ENCODE peak calls at places on chromosome 19, in five cellular contexts. D, U, L, N and Q are unnamed samples.

GRCh38 chr19:16366433-16367268 is 42.0 kb downstream of the KLF2 start:
- DNase-seq in N (no peak), U (no peak), D (no peak), L (peak), Q (no peak)

GRCh38 chr19:35991731-35992450 is 3.1 kb upstream of the SDHAF1 start:
- DNase-seq in L (no peak), N (no peak), D (no peak), U (no peak), Q (no peak)

GRCh38 chr19:31118292-31118925 is 230.8 kb downstream of the TSHZ3 start:
- DNase-seq in L (no peak), D (peak), U (no peak), N (no peak), Q (no peak)

GRCh38 chr19:16447015-16447384 is 24.8 kb downstream of the EPS15L1 start:
- DNase-seq in D (peak), U (peak), N (peak), L (peak), Q (no peak)

GRCh38 chr19:2770055-2771013 is 12.7 kb downstream of the SGTA start:
- DNase-seq in N (peak), D (no peak), L (peak), U (peak), Q (no peak)

GRCh38 chr19:38653028-38653571 is 5.7 kb downstream of the ACTN4 start:
- DNase-seq in L (peak), D (no peak), U (peak), N (no peak), Q (no peak)

GRCh38 chr19:58558066-58558622 is at the start of gene UBE2M:
- DNase-seq in N (no peak), U (peak), L (no peak), D (peak), Q (no peak)

GRCh38 chr19:862529-863304 is 3.3 kb downstream of the CFD start:
- DNase-seq in N (no peak), D (no peak), U (peak), L (peak), Q (peak)

GRCh38 chr19:28019901-28020300 is 1193.0 kb downstream of the UQCRFS1 start:
- DNase-seq in U (no peak), N (no peak), D (no peak), L (no peak), Q (no peak)

GRCh38 chr19:763869-764268 is 13.0 kb downstream of the MISP start:
- DNase-seq in N (no peak), U (no peak), L (no peak), D (no peak), Q (no peak)

GRCh38 chr19:49222011-49222410 is 64.4 kb downstream of the TRPM4 start:
- DNase-seq in U (no peak), N (no peak), D (no peak), L (peak), Q (no peak)

GRCh38 chr19:55041627-55042343 is 3.7 kb upstream of the GP6 start:
- DNase-seq in U (no peak), L (no peak), D (no peak), N (no peak), Q (no peak)

GRCh38 chr19:54574051-54574450 is 461 bp downstream of the LILRA2 start:
- DNase-seq in L (no peak), N (no peak), D (no peak), U (no peak), Q (no peak)

GRCh38 chr19:21851596-21852345 is 15.8 kb upstream of the ZNF43 start:
- DNase-seq in U (peak), D (peak), L (peak), N (peak), Q (peak)

GRCh38 chr19:46303345-46303701 is 6.5 kb downstream of the HIF3A start:
- DNase-seq in N (no peak), L (no peak), D (no peak), U (no peak), Q (no peak)

GRCh38 chr19:13155472-13156284 is 5.5 kb downstream of the IER2 start:
- DNase-seq in U (peak), N (no peak), L (peak), D (peak), Q (peak)

GRCh38 chr19:56637976-56638555 is 4.9 kb upstream of the SMIM17 start:
- DNase-seq in U (peak), D (peak), N (peak), L (peak), Q (peak)

GRCh38 chr19:15303105-15303780 is 29.1 kb downstream of the BRD4 start:
- DNase-seq in D (no peak), U (no peak), N (no peak), L (peak), Q (no peak)

GRCh38 chr19:49581007-49581508 is at the start of gene PRRG2:
- DNase-seq in D (no peak), L (no peak), N (no peak), U (peak), Q (no peak)

GRCh38 chr19:30795727-30796126 is 423.5 kb downstream of the ZNF536 start:
- DNase-seq in D (no peak), L (no peak), U (no peak), N (no peak), Q (peak)

GRCh38 chr19:10270180-10270615 is 722 bp upstream of the ICAM1 start:
- DNase-seq in N (no peak), U (peak), D (peak), L (peak), Q (no peak)

DNA sequence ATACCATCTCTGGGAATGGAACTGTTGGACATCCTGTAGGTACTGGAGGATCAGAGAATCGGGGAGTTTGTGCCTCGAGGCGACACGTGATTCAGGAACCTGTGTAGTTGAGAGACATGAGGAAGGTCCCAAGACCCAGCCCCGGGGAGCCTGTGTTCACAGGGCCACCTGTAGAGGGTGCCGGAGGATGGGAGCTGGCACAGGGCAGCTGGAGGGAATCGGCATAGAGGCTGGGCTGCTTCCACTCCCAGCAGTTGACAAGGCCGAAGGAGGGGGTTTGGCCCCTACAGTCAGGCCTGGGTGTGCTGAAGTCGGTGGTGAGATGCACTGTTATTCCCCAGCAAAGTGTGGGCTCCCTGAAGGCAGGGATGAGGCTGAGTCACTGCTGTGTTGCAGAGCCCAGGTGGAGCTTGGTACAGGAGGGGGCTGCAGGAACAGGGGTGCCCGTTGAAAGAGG is 2.5 kb upstream of the ISYNA1 start:
- DNase-seq in N (no peak), L (no peak), D (no peak), U (no peak), Q (no peak)
- TF ChIP-seq CTCF in N (peak), L (peak), D (peak), U (peak), Q (no peak)

DNA sequence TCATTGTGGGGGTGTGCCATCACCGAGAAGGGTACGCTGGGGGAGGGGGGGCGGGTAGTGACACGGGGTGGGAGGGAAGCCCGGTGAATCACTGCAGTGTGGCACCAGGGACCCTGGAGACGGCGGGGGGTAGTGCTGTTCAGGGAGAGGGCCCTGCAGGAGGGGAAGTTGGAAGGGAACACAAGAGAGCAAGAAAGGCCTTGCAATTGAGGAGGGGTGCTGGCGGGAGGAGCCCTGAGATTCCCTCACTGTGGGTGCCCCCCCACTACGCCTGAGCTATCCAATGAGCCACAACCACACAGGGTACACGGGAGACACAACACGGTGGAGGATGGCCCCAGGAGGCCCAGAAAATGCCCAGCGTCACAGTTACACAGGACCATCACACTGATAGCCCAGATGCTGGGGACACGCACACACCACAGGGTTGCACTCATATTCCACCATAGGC is 516 bp upstream of the ATP1A3 start:
- DNase-seq in L (no peak), D (peak), U (no peak), N (no peak), Q (no peak)
- TF ChIP-seq CTCF in L (no peak), D (no peak), U (no peak), N (no peak), Q (no peak)

GRCh38 chr19:6415592-6416190 is 8.9 kb downstream of the KHSRP start:
- DNase-seq in L (no peak), U (no peak), D (no peak), N (no peak), Q (no peak)
- TF ChIP-seq CTCF in L (no peak), U (no peak), D (no peak), N (no peak), Q (no peak)

DNA sequence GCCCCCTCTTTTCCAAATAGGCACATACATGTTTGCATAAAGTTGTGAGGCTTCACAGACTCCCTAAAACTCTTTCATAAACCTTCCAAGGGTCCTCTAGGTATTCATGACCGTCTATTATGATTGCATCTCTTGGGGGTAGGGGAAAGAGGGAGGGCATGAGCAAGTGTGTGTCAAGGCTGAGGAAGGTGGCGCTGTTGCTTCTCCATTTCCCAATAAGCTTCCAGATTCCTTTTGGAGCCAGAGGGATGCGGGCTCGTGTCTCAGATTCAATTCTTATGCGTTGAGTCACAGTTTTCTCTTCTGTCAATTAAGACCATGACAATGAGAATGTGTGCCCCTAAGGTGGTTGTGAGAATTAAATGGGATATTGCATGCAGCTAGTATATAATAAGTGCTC is 51.0 kb upstream of the CYP2A7 start:
- DNase-seq in D (no peak), N (no peak), U (no peak), L (no peak), Q (no peak)
- TF ChIP-seq CTCF in D (no peak), N (no peak), U (no peak), L (no peak), Q (no peak)

DNA sequence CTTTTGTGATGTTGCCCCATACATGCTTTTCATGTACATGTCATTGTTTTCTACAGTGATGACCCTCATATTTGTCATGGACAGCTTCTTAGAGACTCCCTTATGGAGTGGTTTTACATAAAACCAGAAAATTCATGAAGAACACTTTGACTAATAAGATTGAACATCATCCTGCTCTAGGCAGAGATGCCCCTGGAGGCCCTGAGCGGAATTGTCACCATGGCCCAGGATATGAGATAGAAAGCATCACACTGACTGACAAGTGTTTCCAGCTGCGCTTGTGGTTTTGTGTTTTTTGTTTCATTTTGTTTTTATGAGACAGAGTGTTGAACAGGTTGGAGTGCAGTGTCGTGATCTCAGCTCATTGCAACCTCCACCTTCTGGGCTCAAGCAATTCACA is 22.2 kb downstream of the ZNF701 start:
- DNase-seq in L (no peak), U (no peak), D (no peak), N (no peak), Q (no peak)
- TF ChIP-seq CTCF in L (no peak), U (no peak), D (no peak), N (no peak), Q (no peak)

GRCh38 chr19:3819989-3820388 is 33.8 kb upstream of the MATK start:
- DNase-seq in L (no peak), N (no peak), U (no peak), D (no peak), Q (no peak)

GRCh38 chr19:3823345-3823704 is 37.1 kb upstream of the MATK start:
- DNase-seq in N (no peak), D (no peak), L (no peak), U (no peak), Q (no peak)

GRCh38 chr19:3821857-3822364 is 35.7 kb upstream of the MATK start:
- DNase-seq in D (no peak), U (peak), N (no peak), L (peak), Q (peak)

GRCh38 chr19:3822683-3823344 is 36.6 kb upstream of the MATK start:
- DNase-seq in L (no peak), U (no peak), D (no peak), N (no peak), Q (no peak)

DNA sequence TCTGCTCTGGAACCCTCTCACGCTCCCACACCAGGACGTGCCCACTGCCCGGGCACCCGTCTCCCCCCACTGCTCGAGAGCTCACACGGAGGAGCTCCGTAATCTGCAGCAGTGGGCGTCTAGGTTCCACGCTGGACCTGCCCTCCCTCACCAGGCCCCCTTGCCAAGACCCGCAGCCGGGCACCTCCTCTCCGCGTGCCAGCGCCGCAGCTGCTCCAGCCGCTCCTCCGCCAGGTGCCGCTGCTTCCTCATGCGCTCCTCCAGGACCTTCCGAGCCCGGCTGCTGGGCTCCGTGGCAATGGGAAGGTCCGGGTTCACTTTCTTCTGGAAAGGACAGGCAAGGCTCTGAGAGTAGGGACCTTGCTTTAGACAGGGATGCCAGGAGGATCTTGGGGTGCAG is 35.0 kb upstream of the MATK start:
- DNase-seq in N (no peak), D (no peak), L (no peak), U (no peak), Q (no peak)
- TF ChIP-seq CTCF in N (no peak), D (no peak), L (no peak), U (no peak), Q (no peak)